ENCODE peak calls at places on chromosome 11, in six cellular contexts. One of them, this sample, is unnamed.

GRCh38 chr11:32088117-32088941 is 2.5 kb upstream of the RCN1 start:
- DNase-seq in GM12878: peak
- DNase-seq in WTC11: no peak
- DNase-seq in H1: no peak
- DNase-seq in HepG2: no peak
- DNase-seq in K562: peak
- DNase-seq in this sample: no peak

GRCh38 chr11:88484873-88485621 is 147.5 kb upstream of the CTSC start:
- DNase-seq in K562: peak
- DNase-seq in HepG2: peak
- DNase-seq in GM12878: peak
- DNase-seq in WTC11: peak
- DNase-seq in H1: peak
- DNase-seq in this sample: peak

GRCh38 chr11:101583180-101584128 is at the start of gene TRPC6:
- DNase-seq in WTC11: peak
- DNase-seq in HepG2: no peak
- DNase-seq in K562: no peak
- DNase-seq in GM12878: no peak
- DNase-seq in H1: peak
- DNase-seq in this sample: no peak

GRCh38 chr11:57493507-57494503 is 21.7 kb downstream of the SLC43A1 start:
- DNase-seq in K562: peak
- DNase-seq in HepG2: peak
- DNase-seq in GM12878: no peak
- DNase-seq in WTC11: peak
- DNase-seq in H1: peak
- DNase-seq in this sample: peak

GRCh38 chr11:60924110-60924905 is at the start of gene TMEM132A:
- DNase-seq in K562: peak
- DNase-seq in H1: peak
- DNase-seq in WTC11: peak
- DNase-seq in HepG2: peak
- DNase-seq in GM12878: no peak
- DNase-seq in this sample: peak

GRCh38 chr11:130209944-130210854 is 50.6 kb downstream of the ST14 start:
- DNase-seq in H1: peak
- DNase-seq in GM12878: no peak
- DNase-seq in K562: no peak
- DNase-seq in HepG2: no peak
- DNase-seq in WTC11: peak
- DNase-seq in this sample: no peak

GRCh38 chr11:133842730-133843129 is 2.6 kb downstream of the SPATA19 start:
- DNase-seq in K562: no peak
- DNase-seq in WTC11: no peak
- DNase-seq in HepG2: no peak
- DNase-seq in H1: no peak
- DNase-seq in GM12878: no peak
- DNase-seq in this sample: no peak

GRCh38 chr11:76252625-76253024 is 46.3 kb upstream of the WNT11 start:
- DNase-seq in K562: no peak
- DNase-seq in WTC11: no peak
- DNase-seq in HepG2: no peak
- DNase-seq in H1: no peak
- DNase-seq in GM12878: no peak
- DNase-seq in this sample: no peak

GRCh38 chr11:130452941-130453340 is 4.5 kb downstream of the ADAMTS15 start:
- DNase-seq in H1: no peak
- DNase-seq in WTC11: peak
- DNase-seq in GM12878: no peak
- DNase-seq in K562: no peak
- DNase-seq in HepG2: no peak
- DNase-seq in this sample: no peak

GRCh38 chr11:98601181-98601773 is 419.5 kb upstream of the CNTN5 start:
- DNase-seq in K562: no peak
- DNase-seq in WTC11: no peak
- DNase-seq in HepG2: no peak
- DNase-seq in GM12878: no peak
- DNase-seq in H1: no peak
- DNase-seq in this sample: no peak

GRCh38 chr11:68128682-68129327 is 7.6 kb upstream of the CHKA start:
- DNase-seq in HepG2: peak
- DNase-seq in K562: peak
- DNase-seq in H1: no peak
- DNase-seq in GM12878: no peak
- DNase-seq in WTC11: peak
- DNase-seq in this sample: no peak

GRCh38 chr11:69306821-69307220 is 12.9 kb downstream of the MYEOV start:
- DNase-seq in HepG2: no peak
- DNase-seq in GM12878: no peak
- DNase-seq in K562: no peak
- DNase-seq in H1: no peak
- DNase-seq in WTC11: no peak
- DNase-seq in this sample: no peak

GRCh38 chr11:64219755-64220154 is 6.2 kb downstream of the TRPT1 start:
- DNase-seq in WTC11: no peak
- DNase-seq in HepG2: no peak
- DNase-seq in H1: no peak
- DNase-seq in GM12878: no peak
- DNase-seq in K562: no peak
- DNase-seq in this sample: no peak

GRCh38 chr11:94305146-94305545 is 766 bp downstream of the IZUMO1R start:
- DNase-seq in WTC11: no peak
- DNase-seq in GM12878: no peak
- DNase-seq in HepG2: no peak
- DNase-seq in K562: no peak
- DNase-seq in H1: no peak
- DNase-seq in this sample: no peak

GRCh38 chr11:66887531-66887930 is 30.7 kb downstream of the LRFN4 start:
- DNase-seq in GM12878: no peak
- DNase-seq in H1: no peak
- DNase-seq in WTC11: no peak
- DNase-seq in K562: no peak
- DNase-seq in HepG2: no peak
- DNase-seq in this sample: no peak

GRCh38 chr11:41206388-41206787 is 253.1 kb downstream of the LRRC4C start:
- DNase-seq in H1: no peak
- DNase-seq in K562: no peak
- DNase-seq in GM12878: no peak
- DNase-seq in WTC11: no peak
- DNase-seq in HepG2: no peak
- DNase-seq in this sample: no peak

GRCh38 chr11:129346916-129347315 is 28.7 kb upstream of the BARX2 start:
- DNase-seq in HepG2: no peak
- DNase-seq in GM12878: no peak
- DNase-seq in H1: no peak
- DNase-seq in WTC11: no peak
- DNase-seq in K562: no peak
- DNase-seq in this sample: no peak

GRCh38 chr11:12841946-12842630 is 167.0 kb upstream of the RASSF10 start:
- DNase-seq in K562: peak
- DNase-seq in GM12878: no peak
- DNase-seq in HepG2: no peak
- DNase-seq in WTC11: no peak
- DNase-seq in H1: no peak
- DNase-seq in this sample: no peak

GRCh38 chr11:68409748-68410344 is 50.7 kb upstream of the PPP6R3 start:
- DNase-seq in H1: no peak
- DNase-seq in K562: no peak
- DNase-seq in WTC11: no peak
- DNase-seq in HepG2: no peak
- DNase-seq in GM12878: no peak
- DNase-seq in this sample: no peak

GRCh38 chr11:19711911-19712280 is 741 bp upstream of the NAV2 start:
- DNase-seq in WTC11: peak
- DNase-seq in H1: no peak
- DNase-seq in K562: peak
- DNase-seq in GM12878: no peak
- DNase-seq in HepG2: no peak
- DNase-seq in this sample: no peak

GRCh38 chr11:62400760-62401159 is 18.1 kb upstream of the SCGB1A1 start:
- DNase-seq in WTC11: no peak
- DNase-seq in K562: no peak
- DNase-seq in H1: no peak
- DNase-seq in HepG2: no peak
- DNase-seq in GM12878: no peak
- DNase-seq in this sample: no peak

GRCh38 chr11:31882951-31883392 is 71.8 kb upstream of the PAX6 start:
- DNase-seq in WTC11: no peak
- DNase-seq in K562: no peak
- DNase-seq in GM12878: no peak
- DNase-seq in H1: no peak
- DNase-seq in HepG2: no peak
- DNase-seq in this sample: no peak

GRCh38 chr11:99687320-99687719 is 666.6 kb downstream of the CNTN5 start:
- DNase-seq in GM12878: no peak
- DNase-seq in K562: no peak
- DNase-seq in WTC11: no peak
- DNase-seq in HepG2: no peak
- DNase-seq in H1: no peak
- DNase-seq in this sample: no peak

GRCh38 chr11:2893021-2893528 is 7.5 kb upstream of the CDKN1C start:
- DNase-seq in K562: no peak
- DNase-seq in H1: no peak
- DNase-seq in GM12878: no peak
- DNase-seq in WTC11: no peak
- DNase-seq in HepG2: no peak
- DNase-seq in this sample: no peak

GRCh38 chr11:15850992-15851615 is 505.2 kb downstream of the SOX6 start:
- DNase-seq in K562: no peak
- DNase-seq in GM12878: no peak
- DNase-seq in H1: no peak
- DNase-seq in WTC11: no peak
- DNase-seq in HepG2: no peak
- DNase-seq in this sample: no peak

GRCh38 chr11:60776167-60776566 is 9.0 kb upstream of the MS4A10 start:
- DNase-seq in WTC11: no peak
- DNase-seq in GM12878: no peak
- DNase-seq in K562: no peak
- DNase-seq in H1: no peak
- DNase-seq in HepG2: no peak
- DNase-seq in this sample: no peak

GRCh38 chr11:129933866-129934265 is 38.5 kb upstream of the NFRKB start:
- DNase-seq in H1: no peak
- DNase-seq in K562: no peak
- DNase-seq in GM12878: no peak
- DNase-seq in HepG2: no peak
- DNase-seq in WTC11: no peak
- DNase-seq in this sample: no peak

GRCh38 chr11:2805388-2806057 is 80.1 kb downstream of the CDKN1C start:
- DNase-seq in HepG2: no peak
- DNase-seq in GM12878: no peak
- DNase-seq in K562: no peak
- DNase-seq in H1: no peak
- DNase-seq in WTC11: peak
- DNase-seq in this sample: no peak

GRCh38 chr11:89437317-89437716 is 53.9 kb downstream of the NOX4 start:
- DNase-seq in H1: no peak
- DNase-seq in GM12878: no peak
- DNase-seq in WTC11: no peak
- DNase-seq in HepG2: no peak
- DNase-seq in K562: no peak
- DNase-seq in this sample: no peak

GRCh38 chr11:66275396-66275795 is 2.6 kb upstream of the CNIH2 start:
- DNase-seq in WTC11: no peak
- DNase-seq in GM12878: no peak
- DNase-seq in HepG2: no peak
- DNase-seq in K562: no peak
- DNase-seq in H1: no peak
- DNase-seq in this sample: no peak

GRCh38 chr11:31651822-31652221 is 142.3 kb downstream of the ELP4 start:
- DNase-seq in GM12878: no peak
- DNase-seq in H1: no peak
- DNase-seq in HepG2: no peak
- DNase-seq in WTC11: no peak
- DNase-seq in K562: no peak
- DNase-seq in this sample: no peak

GRCh38 chr11:71478216-71478840 is 25.3 kb downstream of the NADSYN1 start:
- DNase-seq in GM12878: no peak
- DNase-seq in WTC11: no peak
- DNase-seq in H1: no peak
- DNase-seq in K562: no peak
- DNase-seq in HepG2: no peak
- DNase-seq in this sample: no peak

GRCh38 chr11:71474771-71475483 is 21.9 kb downstream of the NADSYN1 start:
- DNase-seq in WTC11: no peak
- DNase-seq in H1: no peak
- DNase-seq in K562: no peak
- DNase-seq in GM12878: no peak
- DNase-seq in HepG2: no peak
- DNase-seq in this sample: no peak

GRCh38 chr11:71476031-71476430 is 23.0 kb downstream of the NADSYN1 start:
- DNase-seq in HepG2: no peak
- DNase-seq in K562: no peak
- DNase-seq in H1: no peak
- DNase-seq in GM12878: no peak
- DNase-seq in WTC11: no peak
- DNase-seq in this sample: no peak

GRCh38 chr11:71477637-71478011 is 24.6 kb downstream of the NADSYN1 start:
- DNase-seq in GM12878: no peak
- DNase-seq in K562: no peak
- DNase-seq in WTC11: peak
- DNase-seq in HepG2: no peak
- DNase-seq in H1: peak
- DNase-seq in this sample: no peak

GRCh38 chr11:71476926-71477636 is 24.1 kb downstream of the NADSYN1 start:
- DNase-seq in K562: no peak
- DNase-seq in H1: no peak
- DNase-seq in WTC11: no peak
- DNase-seq in GM12878: no peak
- DNase-seq in HepG2: no peak
- DNase-seq in this sample: no peak
- TF ChIP-seq ATF3 in K562: no peak
- TF ChIP-seq ATF3 in H1: no peak
- TF ChIP-seq ATF3 in WTC11: no peak
- TF ChIP-seq ATF3 in GM12878: no peak
- TF ChIP-seq ATF3 in HepG2: no peak
- TF ChIP-seq ATF3 in this sample: no peak

GRCh38 chr11:1207451-1208360 is 15.2 kb upstream of the MUC5B start:
- DNase-seq in GM12878: no peak
- DNase-seq in WTC11: peak
- DNase-seq in H1: no peak
- DNase-seq in HepG2: no peak
- DNase-seq in K562: no peak
- DNase-seq in this sample: no peak
- TF ChIP-seq ATF3 in GM12878: no peak
- TF ChIP-seq ATF3 in WTC11: no peak
- TF ChIP-seq ATF3 in H1: no peak
- TF ChIP-seq ATF3 in HepG2: no peak
- TF ChIP-seq ATF3 in K562: no peak
- TF ChIP-seq ATF3 in this sample: no peak

GRCh38 chr11:47858169-47858543 is 10.0 kb upstream of the NUP160 start:
- DNase-seq in K562: no peak
- DNase-seq in H1: no peak
- DNase-seq in HepG2: no peak
- DNase-seq in WTC11: no peak
- DNase-seq in GM12878: no peak
- DNase-seq in this sample: no peak
- TF ChIP-seq ATF3 in K562: no peak
- TF ChIP-seq ATF3 in H1: no peak
- TF ChIP-seq ATF3 in HepG2: no peak
- TF ChIP-seq ATF3 in WTC11: no peak
- TF ChIP-seq ATF3 in GM12878: no peak
- TF ChIP-seq ATF3 in this sample: no peak

GRCh38 chr11:17476317-17477083 is at the start of gene ABCC8:
- DNase-seq in WTC11: peak
- DNase-seq in GM12878: no peak
- DNase-seq in K562: peak
- DNase-seq in HepG2: no peak
- DNase-seq in H1: peak
- DNase-seq in this sample: no peak
- TF ChIP-seq ATF3 in WTC11: no peak
- TF ChIP-seq ATF3 in GM12878: no peak
- TF ChIP-seq ATF3 in K562: no peak
- TF ChIP-seq ATF3 in HepG2: no peak
- TF ChIP-seq ATF3 in H1: no peak
- TF ChIP-seq ATF3 in this sample: no peak